ENCODE peak calls at places on chromosomes 2 and 18, in seven cellular contexts. H is neuronal stem cell; U is RWPE2; V is effector memory CD4-positive, alpha-beta T cell; X is heart right ventricle; O is vagina; D is left lung. B is an unnamed sample. For H3K4me1 and H3K9me3, the result is how much of the 10 kb centered on the place peaks cover.

GRCh38 chr18:46679846-46680598 is 23.0 kb upstream of the LOXHD1 start:
- DNase-seq in H (no peak), U (no peak), V (no peak), X (no peak), O (no peak), D (peak), B (no peak)

GRCh38 chr2:180063494-180063893 is 56.4 kb upstream of the CWC22 start:
- DNase-seq in H (no peak), U (no peak), V (no peak), X (no peak), O (no peak), D (no peak), B (no peak)

GRCh38 chr18:7617738-7618422 is 50.8 kb downstream of the PTPRM start:
- DNase-seq in H (peak), U (no peak), V (no peak), X (no peak), O (no peak), D (no peak), B (no peak)

GRCh38 chr18:8972116-8972515 is 130.4 kb upstream of the NDUFV2 start:
- DNase-seq in H (no peak), U (no peak), V (no peak), X (no peak), O (no peak), D (no peak), B (no peak)

GRCh38 chr2:45134014-45134413 is 124.8 kb upstream of the SIX2 start:
- DNase-seq in H (no peak), U (no peak), V (no peak), X (no peak), O (peak), D (no peak), B (no peak)

GRCh38 chr18:68623342-68623741 is 91.6 kb downstream of the TMX3 start:
- DNase-seq in H (peak), U (no peak), V (no peak), X (no peak), O (no peak), D (no peak), B (peak)

GRCh38 chr2:143692162-143692561 is 562.9 kb downstream of the ARHGAP15 start:
- DNase-seq in H (no peak), U (no peak), V (no peak), X (no peak), O (no peak), D (no peak), B (no peak)

GRCh38 chr18:35458271-35458670 is 39.5 kb downstream of the INO80C start:
- DNase-seq in H (no peak), U (no peak), V (no peak), X (no peak), O (no peak), D (no peak), B (no peak)

GRCh38 chr18:79529296-79529695 is 133.6 kb downstream of the NFATC1 start:
- DNase-seq in H (no peak), U (peak), V (no peak), X (no peak), O (no peak), D (no peak), B (peak)

GRCh38 chr2:102789349-102790085 is 27.7 kb downstream of the TMEM182 start:
- DNase-seq in H (no peak), U (no peak), V (no peak), X (no peak), O (no peak), D (no peak), B (no peak)

DNA sequence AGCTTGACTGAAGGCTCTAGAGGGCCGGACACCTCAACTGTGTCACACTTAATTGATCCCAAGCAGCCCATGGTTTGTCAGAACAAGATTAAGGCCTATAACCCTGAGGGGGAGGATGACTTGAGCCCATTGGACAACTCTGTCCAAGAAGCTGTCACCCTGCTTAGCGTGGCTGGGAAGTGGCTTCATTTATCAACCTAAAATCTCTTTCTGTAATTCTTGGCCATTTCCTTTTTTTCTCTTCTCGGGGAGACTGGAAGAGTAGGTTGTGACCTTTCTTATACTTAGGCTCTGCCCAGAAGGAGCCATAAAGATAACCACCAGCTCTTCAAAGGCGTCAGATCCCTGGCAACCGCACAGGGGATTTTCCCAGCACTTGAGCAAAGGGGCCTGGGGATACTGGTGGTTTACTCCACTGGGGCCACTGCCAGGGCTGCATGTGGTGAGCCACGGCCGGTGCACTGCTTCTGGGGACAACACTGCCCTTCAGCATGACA is 265.5 kb downstream of the CYRIA start:
- DNase-seq in H (no peak), U (no peak), V (no peak), X (peak), O (no peak), D (peak), B (no peak)
- H3K4me1 ChIP-seq in H (under half), U (under half), V (under half), X (under half), O (under half), D (under half), B (under half)

GRCh38 chr2:5148392-5149085 is 543.6 kb upstream of the SOX11 start:
- DNase-seq in H (no peak), U (no peak), V (no peak), X (no peak), O (no peak), D (no peak), B (no peak)
- H3K9me3 ChIP-seq in H (under half), U (under half), V (under half), X (under half), O (under half), D (under half), B (under half)

GRCh38 chr18:5295231-5295920 is at the start of gene ZBTB14:
- DNase-seq in H (peak), U (no peak), V (peak), X (peak), O (no peak), D (peak), B (peak)

GRCh38 chr18:5296706-5297320 is 1.3 kb upstream of the ZBTB14 start:
- DNase-seq in H (peak), U (peak), V (peak), X (peak), O (peak), D (peak), B (peak)

GRCh38 chr18:5295981-5296705 is 617 bp upstream of the ZBTB14 start:
- DNase-seq in H (peak), U (peak), V (peak), X (peak), O (peak), D (peak), B (peak)

GRCh38 chr18:5298156-5298852 is 2.8 kb upstream of the ZBTB14 start:
- DNase-seq in H (no peak), U (no peak), V (no peak), X (no peak), O (no peak), D (no peak), B (peak)

DNA sequence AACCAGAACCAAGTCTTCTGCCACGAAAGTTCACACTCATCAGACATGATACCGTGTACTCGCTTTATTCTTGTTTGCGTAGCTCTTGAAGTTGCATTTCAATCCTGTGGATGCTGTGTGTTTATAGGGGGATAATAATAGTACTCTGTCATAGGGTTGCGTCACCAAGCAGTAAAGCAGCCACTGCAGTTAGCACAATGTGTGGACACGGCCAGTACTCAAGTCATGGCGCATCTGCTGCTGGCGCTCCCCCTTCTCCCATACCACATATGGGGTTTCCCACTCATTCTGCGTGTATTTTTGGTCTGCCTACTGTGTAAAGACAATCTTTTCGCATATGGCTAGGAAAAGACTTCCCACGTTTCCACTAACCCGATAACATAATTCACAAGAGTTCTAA is 2.1 kb upstream of the ZBTB14 start:
- DNase-seq in H (no peak), U (no peak), V (no peak), X (no peak), O (no peak), D (no peak), B (no peak)
- H3K4me1 ChIP-seq in H (under half), U (under half), V (under half), X (under half), O (under half), D (under half), B (under half)

DNA sequence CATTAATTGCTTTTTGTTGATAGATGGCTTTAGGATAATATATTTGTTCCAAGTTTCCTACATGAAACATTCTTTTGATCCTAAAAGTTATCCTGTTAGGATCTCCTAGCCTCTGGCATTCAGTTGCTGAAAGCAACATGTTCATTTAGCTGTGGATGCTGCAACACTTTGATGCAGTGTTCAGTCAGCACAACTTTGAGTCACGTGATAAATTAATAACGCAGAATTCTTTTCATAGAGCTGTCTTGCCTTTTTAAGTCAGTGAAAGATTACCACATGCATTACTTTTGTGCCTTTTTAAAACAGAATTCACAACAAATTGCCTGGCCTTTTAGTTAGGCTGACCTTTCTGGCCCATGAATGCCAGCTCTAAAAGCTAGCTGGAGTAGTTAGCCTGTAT is 1467.9 kb upstream of the ZEB2 start:
- DNase-seq in H (no peak), U (no peak), V (no peak), X (no peak), O (no peak), D (no peak), B (no peak)
- H3K9me3 ChIP-seq in H (under half), U (under half), V (under half), X (under half), O (under half), D (under half), B (under half)

GRCh38 chr2:12433641-12433990 is 283.1 kb upstream of the TRIB2 start:
- DNase-seq in H (no peak), U (no peak), V (no peak), X (no peak), O (no peak), D (no peak), B (no peak)

GRCh38 chr2:12434609-12435008 is 282.1 kb upstream of the TRIB2 start:
- DNase-seq in H (no peak), U (no peak), V (no peak), X (no peak), O (no peak), D (no peak), B (no peak)

GRCh38 chr2:12430036-12430795 is 286.5 kb upstream of the TRIB2 start:
- DNase-seq in H (no peak), U (no peak), V (no peak), X (no peak), O (no peak), D (no peak), B (no peak)

GRCh38 chr2:12436483-12436882 is 280.3 kb upstream of the TRIB2 start:
- DNase-seq in H (no peak), U (no peak), V (no peak), X (no peak), O (no peak), D (no peak), B (no peak)

GRCh38 chr2:12432985-12433640 is 283.6 kb upstream of the TRIB2 start:
- DNase-seq in H (no peak), U (no peak), V (no peak), X (no peak), O (no peak), D (no peak), B (no peak)
- H3K4me1 ChIP-seq in H (under half), U (under half), V (under half), X (under half), O (under half), D (under half), B (under half)

DNA sequence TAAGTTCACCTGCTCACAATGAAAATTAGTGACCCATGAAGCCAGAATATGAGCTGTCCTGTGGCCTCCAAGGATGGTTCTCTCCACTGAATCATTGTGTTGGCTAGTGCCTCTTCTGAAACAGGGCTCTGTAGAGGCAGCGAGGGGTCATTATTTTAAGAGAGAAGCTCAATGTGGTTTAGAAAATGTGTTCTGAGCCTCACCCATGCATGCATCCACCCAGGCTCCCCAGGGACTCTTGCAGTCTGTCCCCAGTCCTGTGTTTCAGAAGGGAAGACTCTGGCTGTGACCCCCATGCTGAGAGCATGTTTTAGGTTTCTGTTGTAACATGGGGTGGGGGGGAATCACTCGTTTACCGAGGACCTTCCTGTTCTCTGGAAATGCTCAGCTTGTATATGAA is 135.2 kb downstream of the RNF144A start:
- DNase-seq in H (no peak), U (no peak), V (no peak), X (no peak), O (no peak), D (no peak), B (no peak)
- H3K9me3 ChIP-seq in H (under half), U (under half), V (under half), X (under half), O (under half), D (under half), B (under half)